ENCODE peak calls at places on chromosomes 2 and 18, in six cellular contexts. O is foreskin fibroblast; I is activated CD4-positive, CD25-positive, alpha-beta regulatory T cell; A is SIG-M5; J is BJ; L is KBM-7. Q is an unnamed sample.

GRCh38 chr18:27687351-27687979 is 489.5 kb downstream of the CDH2 start:
- DNase-seq in J (no peak), A (no peak), O (no peak), L (no peak), I (no peak), Q (no peak)

GRCh38 chr2:217437289-217437688 is 565.5 kb downstream of the TNS1 start:
- DNase-seq in O (no peak), I (no peak), J (no peak), A (no peak), L (no peak), Q (no peak)

GRCh38 chr2:128441341-128442052 is 122.8 kb upstream of the HS6ST1 start:
- DNase-seq in I (no peak), O (no peak), L (no peak), A (no peak), J (no peak), Q (no peak)

GRCh38 chr2:109422071-109422757 is 191.6 kb downstream of the SEPTIN10 start:
- DNase-seq in I (no peak), O (peak), J (no peak), A (no peak), L (no peak), Q (no peak)

GRCh38 chr2:190682168-190682567 is 33.3 kb downstream of the NAB1 start:
- DNase-seq in O (peak), J (no peak), I (no peak), A (no peak), L (no peak), Q (no peak)

GRCh38 chr2:45772038-45772437 is 120.6 kb downstream of the PRKCE start:
- DNase-seq in J (no peak), I (no peak), O (no peak), L (no peak), A (no peak), Q (no peak)

GRCh38 chr2:169693344-169693743 is 861 bp downstream of the CFAP210 start:
- DNase-seq in I (no peak), J (no peak), O (no peak), A (no peak), L (peak), Q (no peak)

GRCh38 chr2:9655441-9656269 is 24.9 kb upstream of the YWHAQ start:
- DNase-seq in A (no peak), I (no peak), O (peak), L (no peak), J (peak), Q (no peak)

GRCh38 chr2:201344663-201345366 is 12.3 kb downstream of the FLACC1 start:
- DNase-seq in J (no peak), L (no peak), I (no peak), O (no peak), A (no peak), Q (no peak)